ENCODE peak calls at places on chromosome 4, in nine cellular contexts. One of them, this sample, is unnamed.

GRCh38 chr4:94484818-94485217 is 33.1 kb downstream of the PDLIM5 start:
- DNase-seq in heart left ventricle: no peak
- DNase-seq in fibroblast of lung: no peak
- DNase-seq in choroid plexus epithelial cell: no peak
- DNase-seq in fibroblast of the aortic adventitia: no peak
- DNase-seq in endothelial cell: no peak
- DNase-seq in A549: no peak
- DNase-seq in HCT116: no peak
- DNase-seq in ascending aorta: no peak
- DNase-seq in this sample: no peak

GRCh38 chr4:40924096-40924792 is 174.5 kb downstream of the NSUN7 start:
- DNase-seq in heart left ventricle: peak; percentile 49
- DNase-seq in fibroblast of lung: peak; percentile 36
- DNase-seq in choroid plexus epithelial cell: peak; percentile 73
- DNase-seq in fibroblast of the aortic adventitia: peak; percentile 59
- DNase-seq in endothelial cell: peak; percentile 79
- DNase-seq in A549: peak; percentile 58
- DNase-seq in HCT116: peak; percentile 32
- DNase-seq in ascending aorta: peak; percentile 83
- DNase-seq in this sample: peak; percentile 60

GRCh38 chr4:118772149-118773081 is 63.5 kb downstream of the SEC24D start:
- DNase-seq in heart left ventricle: no peak
- DNase-seq in fibroblast of lung: peak; percentile 48
- DNase-seq in choroid plexus epithelial cell: peak; percentile 84
- DNase-seq in fibroblast of the aortic adventitia: peak; percentile 79
- DNase-seq in endothelial cell: no peak
- DNase-seq in A549: peak; percentile 44
- DNase-seq in HCT116: peak; percentile 34
- DNase-seq in ascending aorta: no peak
- DNase-seq in this sample: peak; percentile 74

GRCh38 chr4:3369781-3370660 is 71.7 kb upstream of the HGFAC start:
- DNase-seq in heart left ventricle: no peak
- DNase-seq in fibroblast of lung: peak; percentile 92
- DNase-seq in choroid plexus epithelial cell: peak; percentile 88
- DNase-seq in fibroblast of the aortic adventitia: peak; percentile 87
- DNase-seq in endothelial cell: peak; percentile 47
- DNase-seq in A549: no peak
- DNase-seq in HCT116: no peak
- DNase-seq in ascending aorta: no peak
- DNase-seq in this sample: peak; percentile 82

GRCh38 chr4:11635336-11635735 is 206.6 kb upstream of the HS3ST1 start:
- DNase-seq in heart left ventricle: no peak
- DNase-seq in fibroblast of lung: peak; percentile 93
- DNase-seq in choroid plexus epithelial cell: peak; percentile 89
- DNase-seq in fibroblast of the aortic adventitia: peak; percentile 70
- DNase-seq in endothelial cell: no peak
- DNase-seq in A549: peak; percentile 52
- DNase-seq in HCT116: peak; percentile 88
- DNase-seq in ascending aorta: no peak
- DNase-seq in this sample: peak; percentile 31

GRCh38 chr4:86256086-86256485 is 103.8 kb downstream of the MAPK10 start:
- DNase-seq in heart left ventricle: no peak
- DNase-seq in fibroblast of lung: no peak
- DNase-seq in choroid plexus epithelial cell: no peak
- DNase-seq in fibroblast of the aortic adventitia: no peak
- DNase-seq in endothelial cell: no peak
- DNase-seq in A549: no peak
- DNase-seq in HCT116: no peak
- DNase-seq in ascending aorta: no peak
- DNase-seq in this sample: peak; percentile 60

GRCh38 chr4:151524610-151525009 is 115.6 kb downstream of the FHIP1A start:
- DNase-seq in heart left ventricle: no peak
- DNase-seq in fibroblast of lung: no peak
- DNase-seq in choroid plexus epithelial cell: no peak
- DNase-seq in fibroblast of the aortic adventitia: no peak
- DNase-seq in endothelial cell: no peak
- DNase-seq in A549: no peak
- DNase-seq in HCT116: no peak
- DNase-seq in ascending aorta: no peak
- DNase-seq in this sample: no peak

GRCh38 chr4:52914051-52914605 is 52.0 kb downstream of the RASL11B start:
- DNase-seq in heart left ventricle: no peak
- DNase-seq in fibroblast of lung: peak; percentile 86
- DNase-seq in choroid plexus epithelial cell: peak; percentile 72
- DNase-seq in fibroblast of the aortic adventitia: peak; percentile 90
- DNase-seq in endothelial cell: no peak
- DNase-seq in A549: no peak
- DNase-seq in HCT116: no peak
- DNase-seq in ascending aorta: no peak
- DNase-seq in this sample: peak; percentile 91

GRCh38 chr4:4302416-4302815 is 12.4 kb downstream of the ZBTB49 start:
- DNase-seq in heart left ventricle: no peak
- DNase-seq in fibroblast of lung: no peak
- DNase-seq in choroid plexus epithelial cell: no peak
- DNase-seq in fibroblast of the aortic adventitia: no peak
- DNase-seq in endothelial cell: no peak
- DNase-seq in A549: no peak
- DNase-seq in HCT116: no peak
- DNase-seq in ascending aorta: no peak
- DNase-seq in this sample: no peak

GRCh38 chr4:94253036-94253435 is 45.4 kb downstream of the SMARCAD1 start:
- DNase-seq in heart left ventricle: no peak
- DNase-seq in fibroblast of lung: peak; percentile 33
- DNase-seq in choroid plexus epithelial cell: peak; percentile 21
- DNase-seq in fibroblast of the aortic adventitia: peak; percentile 11
- DNase-seq in endothelial cell: no peak
- DNase-seq in A549: peak; percentile 22
- DNase-seq in HCT116: peak; percentile 6
- DNase-seq in ascending aorta: no peak
- DNase-seq in this sample: peak; percentile 19

GRCh38 chr4:20652226-20652836 is 47.9 kb upstream of the PACRGL start:
- DNase-seq in heart left ventricle: no peak
- DNase-seq in fibroblast of lung: no peak
- DNase-seq in choroid plexus epithelial cell: no peak
- DNase-seq in fibroblast of the aortic adventitia: no peak
- DNase-seq in endothelial cell: no peak
- DNase-seq in A549: no peak
- DNase-seq in HCT116: no peak
- DNase-seq in ascending aorta: no peak
- DNase-seq in this sample: no peak

DNA sequence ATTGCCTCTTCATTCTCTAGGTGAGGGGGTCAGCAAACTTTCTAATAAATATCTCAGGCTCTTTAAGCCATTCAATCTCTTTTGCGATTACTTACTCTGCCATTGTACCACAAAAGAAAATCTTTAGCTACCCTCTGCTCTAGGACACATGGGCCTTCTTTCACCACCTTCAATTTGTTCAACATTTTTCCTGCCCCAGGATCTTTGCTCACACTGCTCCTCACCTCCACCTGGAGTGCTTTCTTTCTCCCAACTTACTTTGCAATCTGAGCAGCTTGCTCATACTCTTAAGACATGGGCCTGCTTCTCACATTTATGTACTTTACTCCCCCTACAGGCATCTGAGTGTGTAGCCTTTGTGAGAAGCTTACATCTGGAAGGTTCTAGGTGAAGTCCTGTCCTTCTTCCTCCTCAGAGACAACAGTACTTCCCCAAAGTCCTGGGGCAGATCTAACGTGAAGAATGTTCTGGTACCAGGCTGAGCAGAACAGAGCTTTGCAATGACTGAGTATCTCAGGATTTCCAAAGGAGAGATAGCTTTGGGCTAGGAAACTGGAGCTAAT is 55.0 kb upstream of the PRDM5 start:
- DNase-seq in heart left ventricle: no peak
- DNase-seq in fibroblast of lung: peak; percentile 53
- DNase-seq in choroid plexus epithelial cell: peak; percentile 86
- DNase-seq in fibroblast of the aortic adventitia: peak; percentile 78
- DNase-seq in endothelial cell: peak; percentile 9
- DNase-seq in A549: peak; percentile 53
- DNase-seq in HCT116: peak; percentile 61
- DNase-seq in ascending aorta: no peak
- DNase-seq in this sample: peak; percentile 71
- TF ChIP-seq CTCF in heart left ventricle: peak; percentile 25
- TF ChIP-seq CTCF in fibroblast of lung: peak; percentile 78
- TF ChIP-seq CTCF in choroid plexus epithelial cell: peak; percentile 81
- TF ChIP-seq CTCF in fibroblast of the aortic adventitia: peak; percentile 85
- TF ChIP-seq CTCF in endothelial cell: no peak
- TF ChIP-seq CTCF in A549: peak; percentile 17
- TF ChIP-seq CTCF in HCT116: peak; percentile 65
- TF ChIP-seq CTCF in ascending aorta: no peak
- TF ChIP-seq CTCF in this sample: peak; percentile 80

GRCh38 chr4:55546633-55547460 is at the start of gene CLOCK:
- DNase-seq in heart left ventricle: peak; percentile 92
- DNase-seq in fibroblast of lung: peak; percentile 85
- DNase-seq in choroid plexus epithelial cell: peak; percentile 87
- DNase-seq in fibroblast of the aortic adventitia: peak; percentile 86
- DNase-seq in endothelial cell: peak; percentile 89
- DNase-seq in A549: peak; percentile 88
- DNase-seq in HCT116: peak; percentile 68
- DNase-seq in ascending aorta: peak; percentile 91
- DNase-seq in this sample: peak; percentile 80

GRCh38 chr4:55545681-55546632 is 752 bp downstream of the CLOCK start:
- DNase-seq in heart left ventricle: peak; percentile 85
- DNase-seq in fibroblast of lung: peak; percentile 63
- DNase-seq in choroid plexus epithelial cell: peak; percentile 71
- DNase-seq in fibroblast of the aortic adventitia: peak; percentile 67
- DNase-seq in endothelial cell: peak; percentile 67
- DNase-seq in A549: peak; percentile 67
- DNase-seq in HCT116: peak; percentile 34
- DNase-seq in ascending aorta: peak; percentile 89
- DNase-seq in this sample: peak; percentile 63

GRCh38 chr4:55547461-55547770 is 707 bp upstream of the CLOCK start:
- DNase-seq in heart left ventricle: no peak
- DNase-seq in fibroblast of lung: peak; percentile 58
- DNase-seq in choroid plexus epithelial cell: peak; percentile 11
- DNase-seq in fibroblast of the aortic adventitia: no peak
- DNase-seq in endothelial cell: no peak
- DNase-seq in A549: no peak
- DNase-seq in HCT116: no peak
- DNase-seq in ascending aorta: no peak
- DNase-seq in this sample: no peak

GRCh38 chr4:55545133-55545532 is 1.6 kb downstream of the CLOCK start:
- DNase-seq in heart left ventricle: no peak
- DNase-seq in fibroblast of lung: peak; percentile 32
- DNase-seq in choroid plexus epithelial cell: peak; percentile 45
- DNase-seq in fibroblast of the aortic adventitia: peak; percentile 27
- DNase-seq in endothelial cell: no peak
- DNase-seq in A549: no peak
- DNase-seq in HCT116: peak; percentile 28
- DNase-seq in ascending aorta: no peak
- DNase-seq in this sample: peak; percentile 21

DNA sequence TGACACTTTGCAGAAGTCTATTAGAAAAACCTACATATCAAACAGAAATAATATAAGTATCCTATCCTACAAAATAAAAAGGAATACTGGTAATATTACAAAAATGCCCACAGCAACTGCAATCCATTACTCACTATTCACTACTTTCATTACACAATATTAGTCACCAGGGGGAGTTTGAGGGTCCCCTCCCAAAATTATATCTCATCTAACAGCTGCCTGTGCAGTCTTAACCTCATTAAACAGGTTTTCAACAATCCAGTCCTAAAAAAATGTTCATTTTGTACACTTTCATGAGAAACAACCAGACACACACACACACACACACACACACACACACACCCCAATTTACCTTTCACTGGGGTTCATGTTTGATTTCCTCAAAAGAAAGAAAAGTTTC is 2.9 kb downstream of the CLOCK start:
- DNase-seq in heart left ventricle: no peak
- DNase-seq in fibroblast of lung: peak; percentile 29
- DNase-seq in choroid plexus epithelial cell: no peak
- DNase-seq in fibroblast of the aortic adventitia: peak; percentile 40
- DNase-seq in endothelial cell: no peak
- DNase-seq in A549: no peak
- DNase-seq in HCT116: peak; percentile 13
- DNase-seq in ascending aorta: no peak
- DNase-seq in this sample: peak; percentile 43
- TF ChIP-seq CTCF in heart left ventricle: no peak
- TF ChIP-seq CTCF in fibroblast of lung: no peak
- TF ChIP-seq CTCF in choroid plexus epithelial cell: no peak
- TF ChIP-seq CTCF in fibroblast of the aortic adventitia: no peak
- TF ChIP-seq CTCF in endothelial cell: peak; percentile 24
- TF ChIP-seq CTCF in A549: no peak
- TF ChIP-seq CTCF in HCT116: no peak
- TF ChIP-seq CTCF in ascending aorta: no peak
- TF ChIP-seq CTCF in this sample: no peak

DNA sequence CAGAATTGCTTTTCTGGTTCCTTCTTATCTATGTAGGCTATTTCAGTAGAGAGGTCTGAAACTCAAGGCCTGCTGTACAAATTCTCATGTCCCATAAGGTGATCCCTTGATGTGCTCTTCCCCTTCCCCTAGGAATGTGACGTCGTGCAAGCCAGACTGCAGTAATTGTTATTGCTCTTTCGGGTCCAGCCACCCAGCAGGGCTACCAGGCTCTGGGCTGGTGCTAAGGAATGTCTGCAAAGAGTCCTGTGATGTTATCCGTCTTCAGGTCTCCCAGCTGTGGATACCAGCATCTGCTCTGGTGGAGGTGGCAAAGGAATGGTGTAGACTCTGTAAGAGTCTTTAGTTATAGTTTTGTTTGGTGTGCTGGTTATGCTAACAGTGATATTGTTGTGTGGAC is 378.7 kb downstream of the C4orf33 start:
- DNase-seq in heart left ventricle: peak; percentile 16
- DNase-seq in fibroblast of lung: no peak
- DNase-seq in choroid plexus epithelial cell: no peak
- DNase-seq in fibroblast of the aortic adventitia: no peak
- DNase-seq in endothelial cell: no peak
- DNase-seq in A549: no peak
- DNase-seq in HCT116: no peak
- DNase-seq in ascending aorta: no peak
- DNase-seq in this sample: no peak
- TF ChIP-seq CTCF in heart left ventricle: no peak
- TF ChIP-seq CTCF in fibroblast of lung: no peak
- TF ChIP-seq CTCF in choroid plexus epithelial cell: no peak
- TF ChIP-seq CTCF in fibroblast of the aortic adventitia: no peak
- TF ChIP-seq CTCF in endothelial cell: no peak
- TF ChIP-seq CTCF in A549: no peak
- TF ChIP-seq CTCF in HCT116: no peak
- TF ChIP-seq CTCF in ascending aorta: no peak
- TF ChIP-seq CTCF in this sample: no peak

DNA sequence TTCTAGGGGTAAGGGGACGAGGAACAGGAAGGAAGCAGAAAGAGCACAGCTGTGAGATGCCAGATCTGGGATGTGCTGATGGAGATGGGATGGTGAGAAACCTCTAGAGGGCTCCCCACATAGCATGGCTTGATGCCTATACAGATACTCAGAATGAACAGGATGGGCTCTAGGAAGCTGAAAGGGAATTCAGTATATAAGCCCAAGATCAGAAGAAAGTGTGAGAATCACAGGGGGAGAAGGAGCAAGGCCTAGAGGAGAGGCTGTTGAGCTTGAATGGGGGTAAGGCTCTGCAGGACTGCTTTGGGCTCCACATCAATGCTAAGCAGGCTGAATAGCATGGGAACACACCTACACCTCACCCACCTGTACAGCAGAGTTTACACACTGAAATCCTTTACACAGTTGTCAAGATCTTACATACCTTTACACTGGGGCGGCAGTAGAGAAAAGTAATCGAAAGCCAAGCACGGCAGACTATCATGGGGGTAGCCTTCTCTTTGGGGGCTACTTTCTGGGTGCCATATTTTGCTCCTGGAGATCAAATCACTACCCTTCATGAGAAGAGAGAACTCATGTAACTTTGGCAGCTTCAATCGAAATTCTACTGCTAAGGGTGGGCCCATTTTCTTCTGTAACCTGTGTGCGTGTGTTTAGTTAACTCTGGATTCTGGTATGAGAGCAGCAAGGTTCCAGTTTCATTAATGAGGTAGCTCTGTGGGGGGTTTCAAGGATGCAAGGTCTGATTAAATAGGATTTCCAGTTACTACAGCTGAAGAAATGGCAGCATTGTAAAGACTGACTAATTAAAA is 30.6 kb downstream of the HOPX start:
- DNase-seq in heart left ventricle: no peak
- DNase-seq in fibroblast of lung: no peak
- DNase-seq in choroid plexus epithelial cell: no peak
- DNase-seq in fibroblast of the aortic adventitia: no peak
- DNase-seq in endothelial cell: no peak
- DNase-seq in A549: no peak
- DNase-seq in HCT116: no peak
- DNase-seq in ascending aorta: no peak
- DNase-seq in this sample: no peak
- TF ChIP-seq CTCF in heart left ventricle: no peak
- TF ChIP-seq CTCF in fibroblast of lung: no peak
- TF ChIP-seq CTCF in choroid plexus epithelial cell: peak; percentile 37
- TF ChIP-seq CTCF in fibroblast of the aortic adventitia: no peak
- TF ChIP-seq CTCF in endothelial cell: no peak
- TF ChIP-seq CTCF in A549: no peak
- TF ChIP-seq CTCF in HCT116: peak; percentile 15
- TF ChIP-seq CTCF in ascending aorta: no peak
- TF ChIP-seq CTCF in this sample: no peak